ENCODE peak calls at places on chromosomes 1 and 21, in ten cellular contexts. One of them, this sample, is unnamed.

GRCh38 chr1:27342778-27343638 is 1.2 kb downstream of the SYTL1 start:
- DNase-seq in lower leg skin: no peak
- DNase-seq in activated T-cell treated with anti-CD3 and anti-CD28 coated beads, Interleukin-2, amount 50 U/mL, for 4 hours: peak
- DNase-seq in ELR: no peak
- DNase-seq in SHP77: peak
- DNase-seq in T-helper 17 cell: peak
- DNase-seq in left cardiac atrium: no peak
- DNase-seq in NCI-H2029 treated with DMSO at 0.1 percent for 48 hours: no peak
- DNase-seq in tibial artery: no peak
- DNase-seq in ovary: no peak
- DNase-seq in this sample: no peak

GRCh38 chr1:21639594-21640041 is 29.5 kb downstream of the RAP1GAP start:
- DNase-seq in lower leg skin: no peak
- DNase-seq in activated T-cell treated with anti-CD3 and anti-CD28 coated beads, Interleukin-2, amount 50 U/mL, for 4 hours: no peak
- DNase-seq in ELR: peak
- DNase-seq in SHP77: no peak
- DNase-seq in T-helper 17 cell: no peak
- DNase-seq in left cardiac atrium: no peak
- DNase-seq in NCI-H2029 treated with DMSO at 0.1 percent for 48 hours: no peak
- DNase-seq in tibial artery: no peak
- DNase-seq in ovary: no peak
- DNase-seq in this sample: no peak

GRCh38 chr1:27299385-27300252 is 22.3 kb upstream of the TMEM222 start:
- DNase-seq in lower leg skin: no peak
- DNase-seq in activated T-cell treated with anti-CD3 and anti-CD28 coated beads, Interleukin-2, amount 50 U/mL, for 4 hours: no peak
- DNase-seq in ELR: peak
- DNase-seq in SHP77: no peak
- DNase-seq in T-helper 17 cell: no peak
- DNase-seq in left cardiac atrium: peak
- DNase-seq in NCI-H2029 treated with DMSO at 0.1 percent for 48 hours: no peak
- DNase-seq in tibial artery: peak
- DNase-seq in ovary: peak
- DNase-seq in this sample: no peak

GRCh38 chr1:160607051-160608032 is 28.0 kb upstream of the CD84 start:
- DNase-seq in lower leg skin: no peak
- DNase-seq in activated T-cell treated with anti-CD3 and anti-CD28 coated beads, Interleukin-2, amount 50 U/mL, for 4 hours: peak
- DNase-seq in ELR: peak
- DNase-seq in SHP77: peak
- DNase-seq in T-helper 17 cell: no peak
- DNase-seq in left cardiac atrium: no peak
- DNase-seq in NCI-H2029 treated with DMSO at 0.1 percent for 48 hours: peak
- DNase-seq in tibial artery: no peak
- DNase-seq in ovary: no peak
- DNase-seq in this sample: no peak

GRCh38 chr1:222784371-222784770 is 30.5 kb upstream of the DISP1 start:
- DNase-seq in lower leg skin: no peak
- DNase-seq in activated T-cell treated with anti-CD3 and anti-CD28 coated beads, Interleukin-2, amount 50 U/mL, for 4 hours: no peak
- DNase-seq in ELR: no peak
- DNase-seq in SHP77: no peak
- DNase-seq in T-helper 17 cell: no peak
- DNase-seq in left cardiac atrium: no peak
- DNase-seq in NCI-H2029 treated with DMSO at 0.1 percent for 48 hours: no peak
- DNase-seq in tibial artery: no peak
- DNase-seq in ovary: no peak
- DNase-seq in this sample: no peak

GRCh38 chr1:113048064-113048463 is 24.9 kb upstream of the LRIG2 start:
- DNase-seq in lower leg skin: no peak
- DNase-seq in activated T-cell treated with anti-CD3 and anti-CD28 coated beads, Interleukin-2, amount 50 U/mL, for 4 hours: no peak
- DNase-seq in ELR: no peak
- DNase-seq in SHP77: no peak
- DNase-seq in T-helper 17 cell: no peak
- DNase-seq in left cardiac atrium: no peak
- DNase-seq in NCI-H2029 treated with DMSO at 0.1 percent for 48 hours: no peak
- DNase-seq in tibial artery: no peak
- DNase-seq in ovary: no peak
- DNase-seq in this sample: no peak

GRCh38 chr1:25022361-25023189 is 92.5 kb upstream of the RUNX3 start:
- DNase-seq in lower leg skin: peak
- DNase-seq in activated T-cell treated with anti-CD3 and anti-CD28 coated beads, Interleukin-2, amount 50 U/mL, for 4 hours: peak
- DNase-seq in ELR: peak
- DNase-seq in SHP77: peak
- DNase-seq in T-helper 17 cell: peak
- DNase-seq in left cardiac atrium: peak
- DNase-seq in NCI-H2029 treated with DMSO at 0.1 percent for 48 hours: no peak
- DNase-seq in tibial artery: peak
- DNase-seq in ovary: no peak
- DNase-seq in this sample: peak

GRCh38 chr1:25905680-25906643 is at the start of gene STMN1:
- DNase-seq in lower leg skin: peak
- DNase-seq in activated T-cell treated with anti-CD3 and anti-CD28 coated beads, Interleukin-2, amount 50 U/mL, for 4 hours: peak
- DNase-seq in ELR: peak
- DNase-seq in SHP77: peak
- DNase-seq in T-helper 17 cell: peak
- DNase-seq in left cardiac atrium: peak
- DNase-seq in NCI-H2029 treated with DMSO at 0.1 percent for 48 hours: peak
- DNase-seq in tibial artery: peak
- DNase-seq in ovary: peak
- DNase-seq in this sample: peak

GRCh38 chr1:247077768-247078314 is 770 bp downstream of the ZNF670 start:
- DNase-seq in lower leg skin: no peak
- DNase-seq in activated T-cell treated with anti-CD3 and anti-CD28 coated beads, Interleukin-2, amount 50 U/mL, for 4 hours: no peak
- DNase-seq in ELR: no peak
- DNase-seq in SHP77: no peak
- DNase-seq in T-helper 17 cell: no peak
- DNase-seq in left cardiac atrium: no peak
- DNase-seq in NCI-H2029 treated with DMSO at 0.1 percent for 48 hours: no peak
- DNase-seq in tibial artery: no peak
- DNase-seq in ovary: no peak
- DNase-seq in this sample: no peak

GRCh38 chr1:201376464-201377374 is 761 bp downstream of the TNNT2 start:
- DNase-seq in lower leg skin: no peak
- DNase-seq in activated T-cell treated with anti-CD3 and anti-CD28 coated beads, Interleukin-2, amount 50 U/mL, for 4 hours: no peak
- DNase-seq in ELR: peak
- DNase-seq in SHP77: no peak
- DNase-seq in T-helper 17 cell: no peak
- DNase-seq in left cardiac atrium: no peak
- DNase-seq in NCI-H2029 treated with DMSO at 0.1 percent for 48 hours: no peak
- DNase-seq in tibial artery: no peak
- DNase-seq in ovary: no peak
- DNase-seq in this sample: no peak

GRCh38 chr21:45543710-45544448 is 1.6 kb upstream of the SLC19A1 start:
- DNase-seq in lower leg skin: no peak
- DNase-seq in activated T-cell treated with anti-CD3 and anti-CD28 coated beads, Interleukin-2, amount 50 U/mL, for 4 hours: no peak
- DNase-seq in ELR: no peak
- DNase-seq in SHP77: no peak
- DNase-seq in T-helper 17 cell: no peak
- DNase-seq in left cardiac atrium: no peak
- DNase-seq in NCI-H2029 treated with DMSO at 0.1 percent for 48 hours: no peak
- DNase-seq in tibial artery: peak
- DNase-seq in ovary: peak
- DNase-seq in this sample: no peak

GRCh38 chr1:169025412-169025811 is 81.1 kb upstream of the ATP1B1 start:
- DNase-seq in lower leg skin: no peak
- DNase-seq in activated T-cell treated with anti-CD3 and anti-CD28 coated beads, Interleukin-2, amount 50 U/mL, for 4 hours: no peak
- DNase-seq in ELR: no peak
- DNase-seq in SHP77: no peak
- DNase-seq in T-helper 17 cell: no peak
- DNase-seq in left cardiac atrium: no peak
- DNase-seq in NCI-H2029 treated with DMSO at 0.1 percent for 48 hours: no peak
- DNase-seq in tibial artery: no peak
- DNase-seq in ovary: no peak
- DNase-seq in this sample: no peak

GRCh38 chr1:48182441-48182840 is 40.1 kb upstream of the SLC5A9 start:
- DNase-seq in lower leg skin: no peak
- DNase-seq in activated T-cell treated with anti-CD3 and anti-CD28 coated beads, Interleukin-2, amount 50 U/mL, for 4 hours: no peak
- DNase-seq in ELR: no peak
- DNase-seq in SHP77: no peak
- DNase-seq in T-helper 17 cell: no peak
- DNase-seq in left cardiac atrium: no peak
- DNase-seq in NCI-H2029 treated with DMSO at 0.1 percent for 48 hours: peak
- DNase-seq in tibial artery: no peak
- DNase-seq in ovary: no peak
- DNase-seq in this sample: no peak

This sample was measured in esophagus squamous epithelium.